ENCODE peak calls at places on chromosomes 4 and X, in ten cellular contexts. N, L, C, E, F, S, W, H, V and D are unnamed samples.

GRCh38 chr4:9602389-9602914 is 158.2 kb downstream of the DEFB131A start:
- DNase-seq in N (no peak), L (no peak), C (no peak), E (no peak), F (no peak), S (no peak), W (no peak), H (no peak), V (no peak), D (no peak)

GRCh38 chrX:11770320-11770719 is 12.3 kb downstream of the MSL3 start:
- DNase-seq in N (no peak), L (no peak), C (peak), E (peak), F (peak), S (no peak), W (peak), H (no peak), V (peak), D (peak)

GRCh38 chr4:55159851-55160250 is 34.5 kb upstream of the KDR start:
- DNase-seq in N (no peak), L (no peak), C (no peak), E (no peak), F (no peak), S (no peak), W (no peak), H (no peak), V (no peak), D (no peak)

GRCh38 chr4:100754741-100755140 is 236.9 kb upstream of the EMCN start:
- DNase-seq in N (no peak), L (no peak), C (no peak), E (no peak), F (no peak), S (no peak), W (no peak), H (no peak), V (no peak), D (no peak)

GRCh38 chr4:84501721-84502267 is 2.7 kb upstream of the NKX6-1 start:
- DNase-seq in N (no peak), L (no peak), C (no peak), E (no peak), F (no peak), S (no peak), W (no peak), H (peak), V (no peak), D (no peak)

GRCh38 chr4:24778427-24779225 is 16.7 kb upstream of the SOD3 start:
- DNase-seq in N (no peak), L (no peak), C (no peak), E (peak), F (peak), S (no peak), W (no peak), H (no peak), V (no peak), D (no peak)

GRCh38 chrX:35664838-35665237 is 133.3 kb upstream of the MAGEB16 start:
- DNase-seq in N (no peak), L (peak), C (no peak), E (no peak), F (no peak), S (no peak), W (no peak), H (no peak), V (no peak), D (no peak)

GRCh38 chr4:53840643-53841042 is 223.8 kb downstream of the CHIC2 start:
- DNase-seq in N (peak), L (no peak), C (no peak), E (peak), F (no peak), S (no peak), W (no peak), H (no peak), V (no peak), D (no peak)

GRCh38 chr4:81255524-81255923 is 40.5 kb upstream of the PRKG2 start:
- DNase-seq in N (no peak), L (no peak), C (no peak), E (peak), F (no peak), S (no peak), W (no peak), H (no peak), V (no peak), D (no peak)

GRCh38 chr4:55321707-55322264 is 24.3 kb upstream of the SRD5A3 start:
- DNase-seq in N (peak), L (peak), C (peak), E (peak), F (peak), S (no peak), W (peak), H (no peak), V (peak), D (peak)

GRCh38 chr4:88244821-88245579 is 39.4 kb downstream of the PPM1K start:
- DNase-seq in N (no peak), L (no peak), C (no peak), E (no peak), F (peak), S (no peak), W (no peak), H (peak), V (no peak), D (no peak)

GRCh38 chr4:78343682-78344081 is 207.9 kb upstream of the ANXA3 start:
- DNase-seq in N (no peak), L (no peak), C (no peak), E (no peak), F (no peak), S (no peak), W (no peak), H (no peak), V (no peak), D (no peak)

GRCh38 chr4:178329226-178329872 is 887.1 kb upstream of the AGA start:
- DNase-seq in N (no peak), L (no peak), C (no peak), E (no peak), F (no peak), S (no peak), W (no peak), H (no peak), V (no peak), D (no peak)

GRCh38 chr4:144399927-144400326 is 246.0 kb upstream of the HHIP start:
- DNase-seq in N (peak), L (no peak), C (no peak), E (peak), F (no peak), S (no peak), W (no peak), H (no peak), V (no peak), D (no peak)

GRCh38 chr4:140816806-140817205 is 60.6 kb upstream of the TBC1D9 start:
- DNase-seq in N (no peak), L (no peak), C (no peak), E (no peak), F (no peak), S (no peak), W (no peak), H (no peak), V (no peak), D (no peak)

GRCh38 chr4:138300616-138301015 is 58.5 kb upstream of the SLC7A11 start:
- DNase-seq in N (no peak), L (no peak), C (no peak), E (peak), F (no peak), S (no peak), W (no peak), H (no peak), V (no peak), D (no peak)

GRCh38 chrX:139192386-139192961 is 338.1 kb upstream of the F9 start:
- DNase-seq in N (no peak), L (no peak), C (no peak), E (no peak), F (no peak), S (no peak), W (no peak), H (no peak), V (no peak), D (no peak)

GRCh38 chr4:91958651-91959050 is 345.1 kb upstream of the GRID2 start:
- DNase-seq in N (no peak), L (no peak), C (no peak), E (no peak), F (no peak), S (no peak), W (no peak), H (no peak), V (no peak), D (no peak)

GRCh38 chrX:153687121-153688039 is at the start of gene SLC6A8:
- DNase-seq in N (no peak), L (no peak), C (peak), E (peak), F (peak), S (no peak), W (peak), H (peak), V (peak), D (peak)

GRCh38 chr4:46254788-46255187 is 130.9 kb upstream of the GABRG1 start:
- DNase-seq in N (peak), L (no peak), C (no peak), E (peak), F (no peak), S (no peak), W (no peak), H (no peak), V (no peak), D (no peak)

GRCh38 chrX:5458300-5458699 is 770.4 kb downstream of the NLGN4X start:
- DNase-seq in N (no peak), L (no peak), C (no peak), E (peak), F (no peak), S (no peak), W (no peak), H (no peak), V (peak), D (no peak)

GRCh38 chr4:158020175-158020574 is 152.7 kb downstream of the GASK1B start:
- DNase-seq in N (peak), L (peak), C (peak), E (peak), F (peak), S (no peak), W (no peak), H (no peak), V (no peak), D (no peak)

GRCh38 chrX:45050558-45050957 is 150.1 kb downstream of the DIPK2B start:
- DNase-seq in N (no peak), L (peak), C (no peak), E (no peak), F (no peak), S (no peak), W (no peak), H (no peak), V (no peak), D (no peak)

GRCh38 chr4:38983756-38984647 is 48.2 kb downstream of the TMEM156 start:
- DNase-seq in N (no peak), L (no peak), C (no peak), E (peak), F (no peak), S (no peak), W (no peak), H (no peak), V (no peak), D (no peak)